ENCODE peak calls at places on chromosomes 7 and 10, in seven cellular contexts. Q, Y, D, O, R, S and J are unnamed samples.

GRCh38 chr7:1663243-1663642 is 6.8 kb upstream of the ELFN1 start:
- DNase-seq in Q (no peak), Y (no peak), S (no peak), R (no peak), O (peak; percentile 31), D (no peak), J (no peak)

GRCh38 chr10:48604408-48605263 is at the start of gene ARHGAP22:
- DNase-seq in D (peak; percentile 63), Q (peak; percentile 29), O (peak; percentile 61), Y (peak; percentile 73), S (no peak), R (peak; percentile 86), J (no peak)

GRCh38 chr7:90424720-90425119 is 21.5 kb downstream of the CLDN12 start:
- DNase-seq in S (no peak), D (no peak), O (no peak), R (no peak), Q (no peak), Y (no peak), J (no peak)

GRCh38 chr10:14605231-14605925 is 169.3 kb downstream of the FAM107B start:
- DNase-seq in O (no peak), Y (peak; percentile 77), Q (peak; percentile 78), R (peak; percentile 88), D (peak; percentile 82), S (no peak), J (no peak)

GRCh38 chr7:35505031-35505430 is 189.9 kb downstream of the HERPUD2 start:
- DNase-seq in R (no peak), D (no peak), S (peak; percentile 69), Y (no peak), Q (no peak), O (no peak), J (no peak)

GRCh38 chr7:123372368-123372767 is 162.0 kb downstream of the IQUB start:
- DNase-seq in D (no peak), Y (no peak), O (no peak), S (no peak), Q (no peak), R (no peak), J (no peak)

GRCh38 chr10:92421550-92421949 is 130.6 kb downstream of the MARCHF5 start:
- DNase-seq in O (no peak), D (no peak), S (no peak), Q (no peak), Y (no peak), R (no peak), J (no peak)

GRCh38 chr10:4617626-4618025 is 208.4 kb upstream of the AKR1E2 start:
- DNase-seq in Q (no peak), R (no peak), Y (no peak), O (no peak), D (no peak), S (no peak), J (no peak)

GRCh38 chr7:101126651-101127459 is at the start of gene SERPINE1:
- DNase-seq in Y (peak; percentile 98), O (peak; percentile 66), S (peak; percentile 58), Q (peak; percentile 100), R (peak; percentile 100), D (peak; percentile 62), J (no peak)

GRCh38 chr7:135716677-135717238 is 11.2 kb downstream of the SLC13A4 start:
- DNase-seq in Q (peak; percentile 88), R (peak; percentile 87), O (no peak), S (no peak), D (peak; percentile 85), Y (peak; percentile 67), J (no peak)

GRCh38 chr10:86535057-86535882 is 13.7 kb upstream of the WAPL start:
- DNase-seq in Q (no peak), O (peak; percentile 93), Y (no peak), R (peak; percentile 75), D (peak; percentile 68), S (peak; percentile 92), J (no peak)

GRCh38 chr10:128494665-128495064 is 368.4 kb upstream of the MKI67 start:
- DNase-seq in D (no peak), S (no peak), Y (no peak), Q (no peak), O (no peak), R (no peak), J (no peak)

GRCh38 chr7:22319424-22320403 is 37.2 kb downstream of the RAPGEF5 start:
- DNase-seq in Q (no peak), O (no peak), R (no peak), Y (no peak), D (peak; percentile 47), S (no peak), J (no peak)

GRCh38 chr10:72612203-72612826 is 13.6 kb downstream of the MICU1 start:
- DNase-seq in D (peak; percentile 4), Y (peak; percentile 14), S (no peak), R (peak; percentile 17), Q (no peak), O (no peak), J (no peak)

GRCh38 chr10:129078322-129078721 is 388.7 kb upstream of the MGMT start:
- DNase-seq in Q (no peak), S (no peak), Y (no peak), D (no peak), O (no peak), R (no peak), J (no peak)

GRCh38 chr10:14162626-14163344 is 167.9 kb downstream of the FRMD4A start:
- DNase-seq in S (no peak), R (no peak), Q (no peak), O (no peak), Y (no peak), D (no peak), J (no peak)

GRCh38 chr7:127792528-127793342 is 140.7 kb downstream of the SND1 start:
- DNase-seq in D (peak; percentile 48), Y (no peak), O (no peak), S (peak; percentile 40), Q (no peak), R (peak; percentile 35), J (peak; percentile 29)

GRCh38 chr7:137996871-137997270 is 5.0 kb downstream of the CREB3L2 start:
- DNase-seq in Y (no peak), R (no peak), S (no peak), O (no peak), Q (no peak), D (no peak), J (no peak)

GRCh38 chr10:44390585-44391072 is 5.7 kb upstream of the CXCL12 start:
- DNase-seq in D (no peak), Q (no peak), S (no peak), Y (peak; percentile 72), R (peak; percentile 27), O (no peak), J (no peak)

GRCh38 chr10:29326886-29327789 is 38.3 kb downstream of the LYZL1 start:
- DNase-seq in Y (no peak), O (no peak), R (no peak), D (no peak), Q (no peak), S (no peak), J (no peak)

GRCh38 chr7:84100866-84101265 is 93.7 kb downstream of the SEMA3A start:
- DNase-seq in Q (peak; percentile 69), R (peak; percentile 63), D (peak; percentile 43), S (no peak), O (no peak), Y (no peak), J (no peak)

GRCh38 chr7:50648076-50648475 is 82.9 kb upstream of the DDC start:
- DNase-seq in D (no peak), Q (no peak), S (no peak), R (no peak), Y (no peak), O (no peak), J (no peak)

GRCh38 chr7:128955981-128956380 is 18.3 kb downstream of the IRF5 start:
- DNase-seq in Q (no peak), O (no peak), R (no peak), D (no peak), Y (no peak), S (no peak), J (no peak)

GRCh38 chr7:64504581-64505120 is 58.2 kb downstream of the ZNF680 start:
- DNase-seq in D (no peak), R (no peak), S (no peak), O (no peak), Y (no peak), Q (no peak), J (no peak)
- H3K9me3 ChIP-seq in D (peaks cover 25% of the 10 kb centered on the region), R (no peaks in the 10 kb centered on the region), S (peaks cover 80% of the 10 kb centered on the region), O (no peaks in the 10 kb centered on the region), Y (peaks cover 70% of the 10 kb centered on the region), Q (peaks cover 16% of the 10 kb centered on the region), J (peaks cover 13% of the 10 kb centered on the region)

GRCh38 chr7:3326246-3326645 is 25.2 kb downstream of the SDK1 start:
- DNase-seq in R (no peak), O (no peak), S (no peak), Q (peak; percentile 28), D (peak; percentile 19), Y (no peak), J (no peak)
- H3K27me3 ChIP-seq in R (no peaks in the 10 kb centered on the region), O (no peaks in the 10 kb centered on the region), S (no peaks in the 10 kb centered on the region), Q (no peaks in the 10 kb centered on the region), D (peaks cover 4% of the 10 kb centered on the region), Y (no peaks in the 10 kb centered on the region), J (no peaks in the 10 kb centered on the region)

GRCh38 chr7:157541796-157542668 is 205.2 kb downstream of the DNAJB6 start:
- DNase-seq in D (no peak), Q (no peak), Y (no peak), O (peak; percentile 28), S (no peak), R (no peak), J (no peak)

GRCh38 chr7:157543791-157544190 is 207.0 kb downstream of the DNAJB6 start:
- DNase-seq in R (no peak), O (peak; percentile 8), Q (no peak), S (no peak), D (no peak), Y (no peak), J (no peak)

GRCh38 chr7:157543276-157543675 is 206.5 kb downstream of the DNAJB6 start:
- DNase-seq in O (peak; percentile 31), Q (no peak), Y (no peak), D (no peak), R (no peak), S (no peak), J (no peak)

GRCh38 chr7:157541295-157541608 is 204.4 kb downstream of the DNAJB6 start:
- DNase-seq in O (peak; percentile 25), Y (no peak), D (no peak), Q (no peak), S (no peak), R (no peak), J (no peak)

GRCh38 chr7:157542669-157543021 is 205.8 kb downstream of the DNAJB6 start:
- DNase-seq in D (no peak), Y (no peak), O (peak; percentile 20), R (no peak), S (no peak), Q (no peak), J (no peak)
- H3K9me3 ChIP-seq in D (no peaks in the 10 kb centered on the region), Y (no peaks in the 10 kb centered on the region), O (no peaks in the 10 kb centered on the region), R (no peaks in the 10 kb centered on the region), S (no peaks in the 10 kb centered on the region), Q (peaks cover 68% of the 10 kb centered on the region), J (no peaks in the 10 kb centered on the region)

DNA sequence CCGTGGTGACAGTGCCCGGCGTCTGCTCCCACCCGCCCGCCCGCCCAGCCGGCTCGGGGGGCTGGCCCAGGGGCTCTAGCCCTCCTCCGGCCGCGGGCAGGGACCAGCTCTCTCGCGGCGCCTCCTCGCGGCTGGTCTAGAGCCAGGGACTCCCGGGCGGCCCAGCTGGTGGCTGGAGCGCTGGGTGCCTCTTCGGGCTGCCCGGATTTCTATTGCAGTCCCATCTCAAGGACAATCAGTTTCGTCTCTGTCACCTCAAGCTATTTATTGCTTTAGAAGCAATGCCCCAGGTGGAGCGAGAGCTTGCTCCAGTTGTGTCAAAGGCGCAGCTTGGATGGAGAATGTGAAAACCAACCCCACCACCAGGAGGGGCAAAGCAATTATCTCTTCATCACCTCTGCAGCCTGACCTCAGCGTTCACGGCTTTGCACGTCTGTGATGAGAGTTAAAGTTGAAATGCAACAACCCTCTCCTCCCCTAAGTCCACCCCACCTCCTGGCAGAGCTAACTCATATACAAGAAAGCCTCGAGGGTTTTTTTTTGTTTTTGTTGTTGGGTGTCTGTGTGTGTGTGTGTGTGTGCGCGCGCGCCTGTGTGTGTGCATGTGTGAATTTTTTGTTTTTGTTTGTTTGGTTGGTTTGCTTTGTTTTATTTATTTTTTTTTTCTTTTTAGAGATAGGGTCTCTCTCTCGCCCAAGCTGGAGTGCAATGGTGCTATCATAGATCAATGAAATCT is at the start of gene ITGA8:
- DNase-seq in R (peak; percentile 50), O (no peak), Y (peak; percentile 90), S (no peak), Q (no peak), D (no peak), J (no peak)
- H3K27me3 ChIP-seq in R (peaks cover 35% of the 10 kb centered on the region), O (no peaks in the 10 kb centered on the region), Y (peaks cover 22% of the 10 kb centered on the region), S (peaks cover 20% of the 10 kb centered on the region), Q (peaks cover 43% of the 10 kb centered on the region), D (peaks cover 24% of the 10 kb centered on the region), J (no peaks in the 10 kb centered on the region)